ENCODE peak calls at places on chromosomes 3 and 15, in five cellular contexts. One of them, this sample, is unnamed.
A peak's percentile ranks its signal among the peaks of the same experiment; 100 is the strongest.

GRCh38 chr3:119557874-119558264 is 1.5 kb downstream of the CD80 start:
- DNase-seq in activated T-cell treated with anti-CD3 and anti-CD28 coated beads, Interleukin-2, amount 50 U/mL, for 1 hour: no peak
- DNase-seq in NCI-H774: no peak
- DNase-seq in left colon: no peak
- DNase-seq in pancreas: no peak
- DNase-seq in this sample: no peak

GRCh38 chr3:183774631-183775030 is 50.7 kb downstream of the MAP6D1 start:
- DNase-seq in activated T-cell treated with anti-CD3 and anti-CD28 coated beads, Interleukin-2, amount 50 U/mL, for 1 hour: no peak
- DNase-seq in NCI-H774: no peak
- DNase-seq in left colon: no peak
- DNase-seq in pancreas: no peak
- DNase-seq in this sample: no peak

GRCh38 chr3:117439812-117440211 is 730.2 kb downstream of the TUSC7 start:
- DNase-seq in activated T-cell treated with anti-CD3 and anti-CD28 coated beads, Interleukin-2, amount 50 U/mL, for 1 hour: no peak
- DNase-seq in NCI-H774: peak; percentile 60
- DNase-seq in left colon: no peak
- DNase-seq in pancreas: no peak
- DNase-seq in this sample: peak; percentile 97

GRCh38 chr3:183330881-183331280 is 77.8 kb downstream of the B3GNT5 start:
- DNase-seq in activated T-cell treated with anti-CD3 and anti-CD28 coated beads, Interleukin-2, amount 50 U/mL, for 1 hour: no peak
- DNase-seq in NCI-H774: peak; percentile 21
- DNase-seq in left colon: no peak
- DNase-seq in pancreas: no peak
- DNase-seq in this sample: no peak

GRCh38 chr15:40493089-40493840 is 22.5 kb downstream of the CHST14 start:
- DNase-seq in activated T-cell treated with anti-CD3 and anti-CD28 coated beads, Interleukin-2, amount 50 U/mL, for 1 hour: peak; percentile 27
- DNase-seq in NCI-H774: no peak
- DNase-seq in left colon: no peak
- DNase-seq in pancreas: no peak
- DNase-seq in this sample: no peak

GRCh38 chr3:94249491-94250079 is 186.7 kb downstream of the NSUN3 start:
- DNase-seq in activated T-cell treated with anti-CD3 and anti-CD28 coated beads, Interleukin-2, amount 50 U/mL, for 1 hour: peak; percentile 47
- DNase-seq in NCI-H774: peak; percentile 16
- DNase-seq in left colon: peak; percentile 39
- DNase-seq in pancreas: peak; percentile 84
- DNase-seq in this sample: peak; percentile 77

GRCh38 chr3:177554900-177555759 is 357.8 kb upstream of the TBL1XR1 start:
- DNase-seq in activated T-cell treated with anti-CD3 and anti-CD28 coated beads, Interleukin-2, amount 50 U/mL, for 1 hour: no peak
- DNase-seq in NCI-H774: peak; percentile 54
- DNase-seq in left colon: no peak
- DNase-seq in pancreas: no peak
- DNase-seq in this sample: peak; percentile 88

GRCh38 chr3:183698318-183698731 is 728 bp downstream of the YEATS2 start:
- DNase-seq in activated T-cell treated with anti-CD3 and anti-CD28 coated beads, Interleukin-2, amount 50 U/mL, for 1 hour: peak; percentile 47
- DNase-seq in NCI-H774: no peak
- DNase-seq in left colon: no peak
- DNase-seq in pancreas: peak; percentile 61
- DNase-seq in this sample: peak; percentile 32

GRCh38 chr15:40928351-40928974 is 677 bp upstream of the DLL4 start:
- DNase-seq in activated T-cell treated with anti-CD3 and anti-CD28 coated beads, Interleukin-2, amount 50 U/mL, for 1 hour: no peak
- DNase-seq in NCI-H774: peak; percentile 77
- DNase-seq in left colon: peak; percentile 72
- DNase-seq in pancreas: no peak
- DNase-seq in this sample: peak; percentile 69

GRCh38 chr3:130516645-130517512 is at the start of gene COL6A6:
- DNase-seq in activated T-cell treated with anti-CD3 and anti-CD28 coated beads, Interleukin-2, amount 50 U/mL, for 1 hour: no peak
- DNase-seq in NCI-H774: no peak
- DNase-seq in left colon: no peak
- DNase-seq in pancreas: peak; percentile 53
- DNase-seq in this sample: no peak

GRCh38 chr3:152622813-152623167 is 212.1 kb upstream of the P2RY1 start:
- DNase-seq in activated T-cell treated with anti-CD3 and anti-CD28 coated beads, Interleukin-2, amount 50 U/mL, for 1 hour: no peak
- DNase-seq in NCI-H774: no peak
- DNase-seq in left colon: no peak
- DNase-seq in pancreas: no peak
- DNase-seq in this sample: no peak

GRCh38 chr3:129645291-129645690 is 38.8 kb upstream of the PLXND1 start:
- DNase-seq in activated T-cell treated with anti-CD3 and anti-CD28 coated beads, Interleukin-2, amount 50 U/mL, for 1 hour: no peak
- DNase-seq in NCI-H774: no peak
- DNase-seq in left colon: no peak
- DNase-seq in pancreas: no peak
- DNase-seq in this sample: no peak

GRCh38 chr3:10697918-10698317 is 118.1 kb upstream of the SLC6A11 start:
- DNase-seq in activated T-cell treated with anti-CD3 and anti-CD28 coated beads, Interleukin-2, amount 50 U/mL, for 1 hour: no peak
- DNase-seq in NCI-H774: no peak
- DNase-seq in left colon: no peak
- DNase-seq in pancreas: no peak
- DNase-seq in this sample: no peak

GRCh38 chr15:80251505-80252280 is at the start of gene CTXND1:
- DNase-seq in activated T-cell treated with anti-CD3 and anti-CD28 coated beads, Interleukin-2, amount 50 U/mL, for 1 hour: peak; percentile 16
- DNase-seq in NCI-H774: no peak
- DNase-seq in left colon: no peak
- DNase-seq in pancreas: peak; percentile 76
- DNase-seq in this sample: no peak

GRCh38 chr3:142853270-142854163 is 35.4 kb downstream of the PCOLCE2 start:
- DNase-seq in activated T-cell treated with anti-CD3 and anti-CD28 coated beads, Interleukin-2, amount 50 U/mL, for 1 hour: no peak
- DNase-seq in NCI-H774: no peak
- DNase-seq in left colon: no peak
- DNase-seq in pancreas: no peak
- DNase-seq in this sample: no peak

GRCh38 chr3:53518495-53518981 is 24.1 kb downstream of the CACNA1D start:
- DNase-seq in activated T-cell treated with anti-CD3 and anti-CD28 coated beads, Interleukin-2, amount 50 U/mL, for 1 hour: no peak
- DNase-seq in NCI-H774: no peak
- DNase-seq in left colon: no peak
- DNase-seq in pancreas: no peak
- DNase-seq in this sample: no peak

GRCh38 chr3:54897028-54897711 is 30.7 kb downstream of the LRTM1 start:
- DNase-seq in activated T-cell treated with anti-CD3 and anti-CD28 coated beads, Interleukin-2, amount 50 U/mL, for 1 hour: no peak
- DNase-seq in NCI-H774: no peak
- DNase-seq in left colon: no peak
- DNase-seq in pancreas: no peak
- DNase-seq in this sample: no peak

GRCh38 chr15:70770863-70771262 is 7.5 kb upstream of the UACA start:
- DNase-seq in activated T-cell treated with anti-CD3 and anti-CD28 coated beads, Interleukin-2, amount 50 U/mL, for 1 hour: no peak
- DNase-seq in NCI-H774: no peak
- DNase-seq in left colon: no peak
- DNase-seq in pancreas: no peak
- DNase-seq in this sample: no peak

GRCh38 chr15:77525411-77525811 is 104.7 kb downstream of the HMG20A start:
- DNase-seq in activated T-cell treated with anti-CD3 and anti-CD28 coated beads, Interleukin-2, amount 50 U/mL, for 1 hour: no peak
- DNase-seq in NCI-H774: no peak
- DNase-seq in left colon: peak; percentile 10
- DNase-seq in pancreas: peak; percentile 22
- DNase-seq in this sample: no peak

GRCh38 chr3:195900426-195901355 is 7.7 kb downstream of the TNK2 start:
- DNase-seq in activated T-cell treated with anti-CD3 and anti-CD28 coated beads, Interleukin-2, amount 50 U/mL, for 1 hour: no peak
- DNase-seq in NCI-H774: no peak
- DNase-seq in left colon: no peak
- DNase-seq in pancreas: peak; percentile 33
- DNase-seq in this sample: no peak